ENCODE peak calls at places on chromosome 18, in five cellular contexts. N is C1 segment of cervical spinal cord, Q is left colon, R is substantia nigra, P is KBM-7. C is an unnamed sample.

GRCh38 chr18:62663731-62664336 is 51.5 kb upstream of the PHLPP1 start:
- DNase-seq in N (no peak), Q (no peak), R (no peak), P (no peak), C (no peak)

GRCh38 chr18:79912409-79912991 is 39.0 kb downstream of the SLC66A2 start:
- DNase-seq in N (no peak), Q (no peak), R (no peak), P (no peak), C (no peak)

GRCh38 chr18:58861853-58862252 is 2.8 kb upstream of the ZNF532 start:
- DNase-seq in N (no peak), Q (no peak), R (no peak), P (no peak), C (no peak)

GRCh38 chr18:54616220-54616848 is 25.3 kb downstream of the DYNAP start:
- DNase-seq in N (no peak), Q (no peak), R (no peak), P (peak; percentile 85), C (no peak)

GRCh38 chr18:3153107-3153704 is 66.6 kb downstream of the MYOM1 start:
- DNase-seq in N (no peak), Q (no peak), R (no peak), P (no peak), C (no peak)

GRCh38 chr18:44946529-44947113 is 265.9 kb downstream of the SETBP1 start:
- DNase-seq in N (no peak), Q (no peak), R (no peak), P (no peak), C (no peak)

GRCh38 chr18:49921278-49922037 is 108.1 kb upstream of the ACAA2 start:
- DNase-seq in N (no peak), Q (no peak), R (no peak), P (no peak), C (no peak)

GRCh38 chr18:62802523-62802922 is 87.2 kb downstream of the PHLPP1 start:
- DNase-seq in N (no peak), Q (no peak), R (no peak), P (no peak), C (peak; percentile 2)

GRCh38 chr18:23378470-23378764 is 74.7 kb upstream of the RIOK3 start:
- DNase-seq in N (no peak), Q (no peak), R (no peak), P (no peak), C (no peak)

GRCh38 chr18:55323051-55323994 is 264.7 kb downstream of the TCF4 start:
- DNase-seq in N (no peak), Q (no peak), R (no peak), P (no peak), C (peak; percentile 8)

GRCh38 chr18:31070206-31070605 is 27.7 kb upstream of the DSC3 start:
- DNase-seq in N (no peak), Q (no peak), R (no peak), P (no peak), C (no peak)

GRCh38 chr18:10101293-10101701 is 187.5 kb downstream of the VAPA start:
- DNase-seq in N (no peak), Q (no peak), R (no peak), P (no peak), C (no peak)

GRCh38 chr18:79221136-79221535 is 151.9 kb downstream of the ATP9B start:
- DNase-seq in N (no peak), Q (no peak), R (no peak), P (no peak), C (no peak)

GRCh38 chr18:26262156-26262555 is 35.9 kb downstream of the TAF4B start:
- DNase-seq in N (no peak), Q (no peak), R (no peak), P (no peak), C (no peak)